ENCODE peak calls at places on chromosomes 16 and 17, in four cellular contexts. T is foreskin fibroblast; G is NCI-H2227 treated with DMSO at 0.1 percent for 48 hours; R is activated CD4-positive, alpha-beta T cell treated with anti-CD3 and anti-CD28 coated beads for 24 hours. Y is an unnamed sample.

GRCh38 chr16:58024673-58025350 is 742 bp upstream of the MMP15 start:
- DNase-seq in G (no peak), T (no peak), R (no peak), Y (peak)

GRCh38 chr17:57357830-57358426 is 101.6 kb downstream of the MSI2 start:
- DNase-seq in G (no peak), R (no peak), T (no peak), Y (no peak)

GRCh38 chr17:77098884-77099545 is 41.8 kb upstream of the SEC14L1 start:
- DNase-seq in T (peak), R (no peak), G (no peak), Y (no peak)

GRCh38 chr17:59372138-59372751 is 40.8 kb downstream of the YPEL2 start:
- DNase-seq in R (no peak), T (peak), G (no peak), Y (no peak)

GRCh38 chr16:10984509-10984908 is 40.1 kb downstream of the CLEC16A start:
- DNase-seq in T (peak), R (no peak), G (no peak), Y (no peak)

GRCh38 chr17:10698116-10698818 is 873 bp downstream of the ADPRM start:
- DNase-seq in G (no peak), T (no peak), R (no peak), Y (no peak)

GRCh38 chr17:41524261-41524660 is 3.8 kb downstream of the KRT19 start:
- DNase-seq in T (no peak), G (no peak), R (no peak), Y (no peak)

GRCh38 chr16:89965447-89966225 is 17.1 kb downstream of the DEF8 start:
- DNase-seq in T (no peak), R (no peak), G (no peak), Y (no peak)

GRCh38 chr17:21303441-21304065 is 19.0 kb downstream of the MAP2K3 start:
- DNase-seq in R (no peak), G (no peak), T (no peak), Y (peak)

GRCh38 chr17:9937901-9938300 is 32.8 kb upstream of the RCVRN start:
- DNase-seq in R (no peak), G (no peak), T (no peak), Y (no peak)

GRCh38 chr17:82019905-82020873 is 2.5 kb downstream of the CENPX start:
- DNase-seq in R (peak), T (no peak), G (no peak), Y (peak)

GRCh38 chr17:17021194-17021863 is 20.9 kb upstream of the MPRIP start:
- DNase-seq in G (no peak), T (no peak), R (no peak), Y (peak)

GRCh38 chr17:45662432-45662831 is 121.7 kb upstream of the CRHR1 start:
- DNase-seq in T (no peak), R (no peak), G (no peak), Y (no peak)